ENCODE peak calls at places on chromosomes 2 and 18, in six cellular contexts. One of them, this sample, is unnamed.

GRCh38 chr18:68354176-68354575 is 360.7 kb downstream of the TMX3 start:
- DNase-seq in cardiac muscle cell: no peak
- DNase-seq in tibial nerve: no peak
- DNase-seq in CD4-positive, CD25-positive, alpha-beta regulatory T cell: no peak
- DNase-seq in left cardiac atrium: no peak
- DNase-seq in lung microvascular endothelial cell: no peak
- DNase-seq in this sample: no peak

GRCh38 chr2:162972383-162972782 is 133.8 kb upstream of the KCNH7 start:
- DNase-seq in cardiac muscle cell: no peak
- DNase-seq in tibial nerve: no peak
- DNase-seq in CD4-positive, CD25-positive, alpha-beta regulatory T cell: no peak
- DNase-seq in left cardiac atrium: no peak
- DNase-seq in lung microvascular endothelial cell: no peak
- DNase-seq in this sample: no peak

GRCh38 chr2:129801575-129801974 is 177.9 kb upstream of the RAB6C start:
- DNase-seq in cardiac muscle cell: no peak
- DNase-seq in tibial nerve: no peak
- DNase-seq in CD4-positive, CD25-positive, alpha-beta regulatory T cell: no peak
- DNase-seq in left cardiac atrium: no peak
- DNase-seq in lung microvascular endothelial cell: no peak
- DNase-seq in this sample: no peak

GRCh38 chr2:153100139-153100538 is 378.4 kb downstream of the RPRM start:
- DNase-seq in cardiac muscle cell: peak
- DNase-seq in tibial nerve: no peak
- DNase-seq in CD4-positive, CD25-positive, alpha-beta regulatory T cell: no peak
- DNase-seq in left cardiac atrium: no peak
- DNase-seq in lung microvascular endothelial cell: no peak
- DNase-seq in this sample: no peak

GRCh38 chr18:41237317-41237716 is 717.7 kb upstream of the PIK3C3 start:
- DNase-seq in cardiac muscle cell: no peak
- DNase-seq in tibial nerve: no peak
- DNase-seq in CD4-positive, CD25-positive, alpha-beta regulatory T cell: no peak
- DNase-seq in left cardiac atrium: no peak
- DNase-seq in lung microvascular endothelial cell: no peak
- DNase-seq in this sample: no peak

GRCh38 chr2:120735750-120736170 is at the start of gene GLI2:
- DNase-seq in cardiac muscle cell: peak
- DNase-seq in tibial nerve: no peak
- DNase-seq in CD4-positive, CD25-positive, alpha-beta regulatory T cell: no peak
- DNase-seq in left cardiac atrium: peak
- DNase-seq in lung microvascular endothelial cell: peak
- DNase-seq in this sample: peak

GRCh38 chr2:109447811-109448210 is 166.0 kb downstream of the SEPTIN10 start:
- DNase-seq in cardiac muscle cell: no peak
- DNase-seq in tibial nerve: no peak
- DNase-seq in CD4-positive, CD25-positive, alpha-beta regulatory T cell: no peak
- DNase-seq in left cardiac atrium: no peak
- DNase-seq in lung microvascular endothelial cell: peak
- DNase-seq in this sample: no peak

GRCh38 chr2:157747695-157748370 is 119.2 kb upstream of the ACVR1C start:
- DNase-seq in cardiac muscle cell: no peak
- DNase-seq in tibial nerve: peak
- DNase-seq in CD4-positive, CD25-positive, alpha-beta regulatory T cell: no peak
- DNase-seq in left cardiac atrium: no peak
- DNase-seq in lung microvascular endothelial cell: no peak
- DNase-seq in this sample: no peak

GRCh38 chr2:58812766-58813344 is 571.7 kb upstream of the FANCL start:
- DNase-seq in cardiac muscle cell: no peak
- DNase-seq in tibial nerve: no peak
- DNase-seq in CD4-positive, CD25-positive, alpha-beta regulatory T cell: no peak
- DNase-seq in left cardiac atrium: no peak
- DNase-seq in lung microvascular endothelial cell: no peak
- DNase-seq in this sample: no peak

GRCh38 chr2:229980440-229981184 is 58.3 kb downstream of the FBXO36 start:
- DNase-seq in cardiac muscle cell: peak
- DNase-seq in tibial nerve: peak
- DNase-seq in CD4-positive, CD25-positive, alpha-beta regulatory T cell: no peak
- DNase-seq in left cardiac atrium: peak
- DNase-seq in lung microvascular endothelial cell: peak
- DNase-seq in this sample: peak

GRCh38 chr2:212626371-212626918 is 87.8 kb upstream of the ERBB4 start:
- DNase-seq in cardiac muscle cell: no peak
- DNase-seq in tibial nerve: no peak
- DNase-seq in CD4-positive, CD25-positive, alpha-beta regulatory T cell: no peak
- DNase-seq in left cardiac atrium: no peak
- DNase-seq in lung microvascular endothelial cell: no peak
- DNase-seq in this sample: no peak

GRCh38 chr2:14272396-14273077 is 360.0 kb upstream of the LRATD1 start:
- DNase-seq in cardiac muscle cell: no peak
- DNase-seq in tibial nerve: no peak
- DNase-seq in CD4-positive, CD25-positive, alpha-beta regulatory T cell: no peak
- DNase-seq in left cardiac atrium: no peak
- DNase-seq in lung microvascular endothelial cell: no peak
- DNase-seq in this sample: no peak

GRCh38 chr2:168456526-168457176 is 579 bp downstream of the CERS6 start:
- DNase-seq in cardiac muscle cell: peak
- DNase-seq in tibial nerve: no peak
- DNase-seq in CD4-positive, CD25-positive, alpha-beta regulatory T cell: peak
- DNase-seq in left cardiac atrium: peak
- DNase-seq in lung microvascular endothelial cell: peak
- DNase-seq in this sample: peak

GRCh38 chr2:151264157-151264835 is 2.6 kb upstream of the RBM43 start:
- DNase-seq in cardiac muscle cell: no peak
- DNase-seq in tibial nerve: no peak
- DNase-seq in CD4-positive, CD25-positive, alpha-beta regulatory T cell: no peak
- DNase-seq in left cardiac atrium: no peak
- DNase-seq in lung microvascular endothelial cell: no peak
- DNase-seq in this sample: no peak

GRCh38 chr2:237558918-237559645 is 7.3 kb upstream of the PRLH start:
- DNase-seq in cardiac muscle cell: no peak
- DNase-seq in tibial nerve: peak
- DNase-seq in CD4-positive, CD25-positive, alpha-beta regulatory T cell: no peak
- DNase-seq in left cardiac atrium: peak
- DNase-seq in lung microvascular endothelial cell: peak
- DNase-seq in this sample: no peak

GRCh38 chr2:210961249-210961648 is 404.9 kb downstream of the CPS1 start:
- DNase-seq in cardiac muscle cell: no peak
- DNase-seq in tibial nerve: no peak
- DNase-seq in CD4-positive, CD25-positive, alpha-beta regulatory T cell: no peak
- DNase-seq in left cardiac atrium: no peak
- DNase-seq in lung microvascular endothelial cell: no peak
- DNase-seq in this sample: no peak

GRCh38 chr2:221075203-221075602 is 496.9 kb downstream of the EPHA4 start:
- DNase-seq in cardiac muscle cell: peak
- DNase-seq in tibial nerve: no peak
- DNase-seq in CD4-positive, CD25-positive, alpha-beta regulatory T cell: no peak
- DNase-seq in left cardiac atrium: no peak
- DNase-seq in lung microvascular endothelial cell: peak
- DNase-seq in this sample: no peak

GRCh38 chr2:201129044-201129505 is 13.1 kb downstream of the CFLAR start:
- DNase-seq in cardiac muscle cell: no peak
- DNase-seq in tibial nerve: no peak
- DNase-seq in CD4-positive, CD25-positive, alpha-beta regulatory T cell: no peak
- DNase-seq in left cardiac atrium: no peak
- DNase-seq in lung microvascular endothelial cell: peak
- DNase-seq in this sample: no peak

GRCh38 chr2:240986787-240987411 is 11.5 kb upstream of the SNED1 start:
- DNase-seq in cardiac muscle cell: no peak
- DNase-seq in tibial nerve: peak
- DNase-seq in CD4-positive, CD25-positive, alpha-beta regulatory T cell: no peak
- DNase-seq in left cardiac atrium: peak
- DNase-seq in lung microvascular endothelial cell: no peak
- DNase-seq in this sample: peak

GRCh38 chr2:171855401-171855800 is 38.6 kb downstream of the SLC25A12 start:
- DNase-seq in cardiac muscle cell: no peak
- DNase-seq in tibial nerve: no peak
- DNase-seq in CD4-positive, CD25-positive, alpha-beta regulatory T cell: no peak
- DNase-seq in left cardiac atrium: no peak
- DNase-seq in lung microvascular endothelial cell: no peak
- DNase-seq in this sample: no peak

This sample was measured in BE2C.